ENCODE peak calls at places on chromosomes 3 and 15, in five cellular contexts. One of them, this sample, is unnamed.

GRCh38 chr3:120145498-120146285 is 51.4 kb upstream of the GSK3B start:
- DNase-seq in GM23338: no peak
- DNase-seq in SJSA1: peak
- DNase-seq in AG04450: no peak
- DNase-seq in IMR-90: peak
- DNase-seq in this sample: no peak

GRCh38 chr3:177452487-177452886 is 255.2 kb upstream of the TBL1XR1 start:
- DNase-seq in AG04450: peak
- DNase-seq in GM23338: no peak
- DNase-seq in SJSA1: no peak
- DNase-seq in IMR-90: peak
- DNase-seq in this sample: peak

GRCh38 chr15:98884894-98885293 is 122.7 kb downstream of the PGPEP1L start:
- DNase-seq in IMR-90: no peak
- DNase-seq in AG04450: no peak
- DNase-seq in SJSA1: no peak
- DNase-seq in GM23338: no peak
- DNase-seq in this sample: no peak

GRCh38 chr3:197035577-197035976 is 6.0 kb upstream of the MELTF start:
- DNase-seq in SJSA1: no peak
- DNase-seq in IMR-90: no peak
- DNase-seq in GM23338: no peak
- DNase-seq in AG04450: no peak
- DNase-seq in this sample: no peak

GRCh38 chr15:55319537-55320325 is 709 bp downstream of the PIGB start:
- DNase-seq in AG04450: no peak
- DNase-seq in IMR-90: peak
- DNase-seq in SJSA1: no peak
- DNase-seq in GM23338: no peak
- DNase-seq in this sample: no peak

GRCh38 chr3:111335512-111335911 is 206.5 kb upstream of the CD96 start:
- DNase-seq in GM23338: no peak
- DNase-seq in IMR-90: no peak
- DNase-seq in SJSA1: no peak
- DNase-seq in AG04450: no peak
- DNase-seq in this sample: no peak

GRCh38 chr15:65942436-65942835 is 73.1 kb downstream of the RAB11A start:
- DNase-seq in IMR-90: no peak
- DNase-seq in AG04450: no peak
- DNase-seq in GM23338: no peak
- DNase-seq in SJSA1: no peak
- DNase-seq in this sample: no peak

GRCh38 chr3:13452490-13453335 is 27.4 kb upstream of the HDAC11 start:
- DNase-seq in AG04450: peak
- DNase-seq in GM23338: peak
- DNase-seq in SJSA1: no peak
- DNase-seq in IMR-90: peak
- DNase-seq in this sample: no peak

GRCh38 chr15:76339302-76340197 is 3.0 kb downstream of the ISL2 start:
- DNase-seq in GM23338: peak
- DNase-seq in AG04450: no peak
- DNase-seq in IMR-90: no peak
- DNase-seq in SJSA1: no peak
- DNase-seq in this sample: no peak

GRCh38 chr3:177141471-177141870 is 55.8 kb downstream of the TBL1XR1 start:
- DNase-seq in SJSA1: no peak
- DNase-seq in AG04450: no peak
- DNase-seq in GM23338: no peak
- DNase-seq in IMR-90: peak
- DNase-seq in this sample: no peak

GRCh38 chr3:100759162-100759561 is 49.9 kb downstream of the TFG start:
- DNase-seq in AG04450: no peak
- DNase-seq in GM23338: no peak
- DNase-seq in IMR-90: no peak
- DNase-seq in SJSA1: no peak
- DNase-seq in this sample: no peak

GRCh38 chr3:125103406-125103805 is 47.6 kb upstream of the HEG1 start:
- DNase-seq in SJSA1: no peak
- DNase-seq in AG04450: no peak
- DNase-seq in IMR-90: no peak
- DNase-seq in GM23338: no peak
- DNase-seq in this sample: no peak

GRCh38 chr15:56765252-56765651 is 31.9 kb upstream of the ZNF280D start:
- DNase-seq in IMR-90: peak
- DNase-seq in GM23338: no peak
- DNase-seq in SJSA1: no peak
- DNase-seq in AG04450: no peak
- DNase-seq in this sample: peak

GRCh38 chr3:52393131-52393807 is 51.6 kb downstream of the SEMA3G start:
- DNase-seq in AG04450: no peak
- DNase-seq in IMR-90: no peak
- DNase-seq in GM23338: no peak
- DNase-seq in SJSA1: no peak
- DNase-seq in this sample: no peak

GRCh38 chr15:41607033-41607432 is 48.0 kb downstream of the TYRO3 start:
- DNase-seq in GM23338: no peak
- DNase-seq in AG04450: peak
- DNase-seq in SJSA1: peak
- DNase-seq in IMR-90: peak
- DNase-seq in this sample: no peak

GRCh38 chr15:84658080-84658787 is at the start of gene NMB:
- DNase-seq in AG04450: no peak
- DNase-seq in SJSA1: peak
- DNase-seq in IMR-90: peak
- DNase-seq in GM23338: peak
- DNase-seq in this sample: peak

GRCh38 chr3:39707314-39707909 is 102.0 kb upstream of the MYRIP start:
- DNase-seq in GM23338: peak
- DNase-seq in SJSA1: no peak
- DNase-seq in IMR-90: peak
- DNase-seq in AG04450: no peak
- DNase-seq in this sample: no peak

GRCh38 chr3:161964856-161965255 is 468.2 kb downstream of the OTOL1 start:
- DNase-seq in SJSA1: no peak
- DNase-seq in GM23338: no peak
- DNase-seq in AG04450: no peak
- DNase-seq in IMR-90: no peak
- DNase-seq in this sample: no peak

GRCh38 chr3:4409415-4409814 is 57.7 kb downstream of the SUMF1 start:
- DNase-seq in SJSA1: no peak
- DNase-seq in AG04450: no peak
- DNase-seq in GM23338: no peak
- DNase-seq in IMR-90: no peak
- DNase-seq in this sample: no peak

GRCh38 chr15:57551717-57552677 is 39.7 kb upstream of the MYZAP start:
- DNase-seq in GM23338: peak
- DNase-seq in SJSA1: peak
- DNase-seq in AG04450: peak
- DNase-seq in IMR-90: peak
- DNase-seq in this sample: no peak

DNA sequence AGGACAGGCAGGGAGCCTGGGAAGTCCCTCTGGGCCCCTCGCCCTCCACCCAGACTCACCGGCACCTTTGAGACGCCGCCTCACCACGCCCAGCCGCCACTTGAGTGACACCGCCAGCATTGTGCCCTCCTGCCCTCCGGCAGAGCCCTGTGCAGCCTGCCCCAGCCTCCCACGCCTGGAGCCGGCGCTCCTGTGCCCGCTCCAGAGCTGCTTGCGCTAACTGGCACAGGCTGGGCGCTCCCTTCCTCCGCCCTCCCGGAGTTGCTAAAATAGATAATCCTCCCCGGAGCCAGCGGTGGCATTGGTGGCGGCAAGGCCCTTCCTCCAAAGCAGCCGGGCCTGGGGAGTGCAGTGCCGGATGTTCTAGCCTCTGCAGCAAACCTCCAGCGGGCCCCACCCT is 15.7 kb upstream of the GRIP2 start:
- DNase-seq in GM23338: peak
- DNase-seq in AG04450: no peak
- DNase-seq in SJSA1: no peak
- DNase-seq in IMR-90: no peak
- DNase-seq in this sample: no peak
- H3K4me3 ChIP-seq in GM23338: peak
- H3K4me3 ChIP-seq in AG04450: no peak
- H3K4me3 ChIP-seq in SJSA1: no peak
- H3K4me3 ChIP-seq in IMR-90: no peak
- H3K4me3 ChIP-seq in this sample: no peak

GRCh38 chr15:39792954-39793353 is 10.3 kb upstream of the FSIP1 start:
- DNase-seq in GM23338: no peak
- DNase-seq in AG04450: no peak
- DNase-seq in SJSA1: no peak
- DNase-seq in IMR-90: peak
- DNase-seq in this sample: no peak
- H3K27ac ChIP-seq in GM23338: no peak
- H3K27ac ChIP-seq in AG04450: no peak
- H3K27ac ChIP-seq in SJSA1: no peak
- H3K27ac ChIP-seq in IMR-90: no peak
- H3K27ac ChIP-seq in this sample: no peak

GRCh38 chr3:159852821-159853505 is 135.7 kb upstream of the IL12A start:
- DNase-seq in AG04450: no peak
- DNase-seq in SJSA1: peak
- DNase-seq in GM23338: peak
- DNase-seq in IMR-90: peak
- DNase-seq in this sample: peak
- H3K4me3 ChIP-seq in AG04450: peak
- H3K4me3 ChIP-seq in SJSA1: no peak
- H3K4me3 ChIP-seq in GM23338: no peak
- H3K4me3 ChIP-seq in IMR-90: peak
- H3K4me3 ChIP-seq in this sample: peak

DNA sequence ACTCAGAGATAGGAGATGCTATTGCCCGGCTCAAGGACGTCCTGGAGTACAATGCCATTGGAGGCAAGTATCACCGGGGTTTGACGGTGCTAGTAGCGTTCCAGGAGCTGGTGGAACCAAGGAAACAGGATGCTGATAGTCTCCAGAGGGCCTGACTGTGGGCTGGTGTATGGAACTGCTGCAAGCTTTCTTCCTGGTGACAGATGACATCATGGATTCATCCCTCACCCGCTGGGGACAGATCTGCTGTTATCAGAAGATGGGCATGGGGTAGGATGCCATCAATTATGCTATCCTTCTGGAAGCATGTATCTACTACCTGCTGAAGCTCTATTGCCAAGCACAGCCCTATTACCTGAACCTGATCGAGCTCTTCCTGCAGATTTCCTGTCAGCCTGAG is 26.4 kb downstream of the BCL2A1 start:
- DNase-seq in GM23338: no peak
- DNase-seq in SJSA1: no peak
- DNase-seq in AG04450: no peak
- DNase-seq in IMR-90: no peak
- DNase-seq in this sample: no peak
- H3K27ac ChIP-seq in GM23338: no peak
- H3K27ac ChIP-seq in SJSA1: no peak
- H3K27ac ChIP-seq in AG04450: no peak
- H3K27ac ChIP-seq in IMR-90: no peak
- H3K27ac ChIP-seq in this sample: no peak